ENCODE peak calls at places on chromosomes 2 and 18, in eight cellular contexts. N is stimulated activated naive CD8-positive, alpha-beta T cell treated with anti-CD3 and anti-CD28 coated beads, Interleukin-15, Interleukin-2, amounts not matched to agents 100 U/mL and 50 U/mL, for 24 hours; K is activated T-cell treated with anti-CD3 and anti-CD28 coated beads, Interleukin-2, amount 50 U/mL, for 4 hours; J is lower lobe of right lung; U is activated naive CD8-positive, alpha-beta T cell treated with anti-CD3 and anti-CD28 coated beads, Interleukin-2, amount 50 U/mL, for 24 hours; O is HepG2; D is A549; G is pancreas. Z is an unnamed sample.

GRCh38 chr2:9003366-9003615 is 193 bp downstream of the MBOAT2 start:
- ATAC-seq in G (no peak), N (no peak), D (no peak), U (no peak), O (no peak), J (no peak), K (no peak), Z (peak)

GRCh38 chr2:229713371-229714079 is 830 bp downstream of the DNER start:
- ATAC-seq in D (peak), O (peak), G (no peak), K (peak), N (peak), J (peak), U (peak), Z (peak)

GRCh38 chr2:71846669-71847291 is 300.9 kb downstream of the CYP26B1 start:
- ATAC-seq in D (no peak), K (no peak), J (no peak), U (no peak), O (no peak), G (no peak), N (no peak), Z (no peak)

GRCh38 chr18:44128365-44128764 is 552.3 kb upstream of the SETBP1 start:
- ATAC-seq in G (no peak), K (no peak), J (no peak), O (no peak), D (no peak), U (no peak), N (no peak), Z (no peak)

GRCh38 chr2:183803596-183803995 is 679.4 kb downstream of the NUP35 start:
- ATAC-seq in U (no peak), J (peak), O (no peak), G (no peak), N (no peak), K (no peak), D (no peak), Z (no peak)

GRCh38 chr18:76687271-76688006 is 134.9 kb upstream of the ZNF236 start:
- ATAC-seq in N (peak), O (no peak), J (peak), K (peak), D (peak), U (peak), G (no peak), Z (no peak)

GRCh38 chr2:134869941-134870736 is 31.7 kb downstream of the ACMSD start:
- ATAC-seq in D (no peak), G (no peak), N (no peak), J (no peak), U (no peak), O (no peak), K (no peak), Z (no peak)

GRCh38 chr2:73851274-73851673 is 22.5 kb downstream of the STAMBP start:
- ATAC-seq in D (peak), G (no peak), K (no peak), O (peak), N (no peak), U (no peak), J (no peak), Z (peak)

GRCh38 chr2:164205347-164205746 is 415.9 kb downstream of the GRB14 start:
- ATAC-seq in U (no peak), D (no peak), K (no peak), J (no peak), N (no peak), O (no peak), G (no peak), Z (no peak)

GRCh38 chr18:64987096-64987495 is 763.7 kb upstream of the CDH7 start:
- ATAC-seq in U (no peak), N (no peak), J (no peak), K (no peak), G (no peak), D (no peak), O (no peak), Z (no peak)

GRCh38 chr2:3738454-3738853 is 35.1 kb downstream of the DCDC2C start:
- ATAC-seq in D (peak), G (no peak), O (peak), K (no peak), U (no peak), J (no peak), N (no peak), Z (no peak)

GRCh38 chr2:108182489-108182888 is 57.3 kb upstream of the SULT1C3 start:
- ATAC-seq in U (no peak), O (peak), N (no peak), G (no peak), J (no peak), K (no peak), D (peak), Z (no peak)

GRCh38 chr2:39281391-39281790 is 37.6 kb upstream of the CDKL4 start:
- ATAC-seq in J (no peak), G (no peak), N (no peak), U (no peak), K (no peak), O (no peak), D (no peak), Z (no peak)

GRCh38 chr2:128641421-128642095 is 322.9 kb upstream of the HS6ST1 start:
- ATAC-seq in O (no peak), N (no peak), J (no peak), G (no peak), U (no peak), D (no peak), K (no peak), Z (no peak)

GRCh38 chr2:165674780-165675179 is 119.3 kb downstream of the GALNT3 start:
- ATAC-seq in G (no peak), O (no peak), K (no peak), U (no peak), D (no peak), J (no peak), N (no peak), Z (no peak)

GRCh38 chr2:180012523-180012922 is 5.4 kb upstream of the CWC22 start:
- ATAC-seq in G (no peak), U (peak), O (no peak), K (peak), N (no peak), J (no peak), D (peak), Z (peak)

GRCh38 chr2:241680827-241681599 is 5.6 kb downstream of the DTYMK start:
- ATAC-seq in G (no peak), U (peak), J (no peak), O (peak), N (no peak), K (no peak), D (peak), Z (no peak)

GRCh38 chr2:207503234-207503633 is 26.5 kb upstream of the CREB1 start:
- ATAC-seq in K (no peak), G (no peak), J (peak), N (peak), O (peak), U (peak), D (no peak), Z (no peak)

GRCh38 chr18:43879350-43879749 is 602.1 kb upstream of the SYT4 start:
- ATAC-seq in N (no peak), D (no peak), K (no peak), J (no peak), U (no peak), G (no peak), O (no peak), Z (no peak)

GRCh38 chr2:9166579-9167392 is 39.8 kb upstream of the ASAP2 start:
- ATAC-seq in U (no peak), O (peak), J (peak), G (no peak), N (no peak), D (no peak), K (no peak), Z (no peak)

GRCh38 chr2:195406886-195407603 is 250.0 kb upstream of the SLC39A10 start:
- ATAC-seq in K (no peak), U (no peak), N (no peak), G (no peak), D (peak), O (peak), J (no peak), Z (no peak)

GRCh38 chr2:58107803-58108710 is 61.5 kb downstream of the VRK2 start:
- ATAC-seq in G (no peak), U (peak), D (peak), J (peak), O (no peak), K (peak), N (peak), Z (peak)

GRCh38 chr2:102753563-102754159 is 8.2 kb upstream of the TMEM182 start:
- ATAC-seq in G (peak), O (peak), N (no peak), J (peak), D (peak), K (no peak), U (peak), Z (peak)

GRCh38 chr2:166472332-166472731 is 21.7 kb downstream of the SCN7A start:
- ATAC-seq in D (no peak), J (no peak), U (no peak), O (no peak), N (no peak), K (no peak), G (no peak), Z (no peak)

GRCh38 chr2:113966171-113966570 is 76.3 kb downstream of the ACTR3 start:
- ATAC-seq in K (no peak), G (no peak), O (no peak), U (no peak), D (no peak), J (no peak), N (no peak), Z (no peak)